ENCODE peak calls at places on chromosomes 4 and X, in four cellular contexts. One of them, this sample, is unnamed.

GRCh38 chrX:133294126-133294525 is 76.0 kb upstream of the TFDP3 start:
- DNase-seq in AG09309: no peak
- DNase-seq in neural crest cell: no peak
- DNase-seq in AG04450: no peak
- DNase-seq in this sample: no peak

GRCh38 chr4:87679449-87680169 is 29.5 kb downstream of the DMP1 start:
- DNase-seq in AG04450: peak; percentile 46
- DNase-seq in AG09309: peak; percentile 29
- DNase-seq in neural crest cell: peak; percentile 69
- DNase-seq in this sample: peak; percentile 63

GRCh38 chrX:68146054-68146453 is 287.2 kb downstream of the OPHN1 start:
- DNase-seq in AG09309: peak; percentile 27
- DNase-seq in AG04450: peak; percentile 4
- DNase-seq in neural crest cell: no peak
- DNase-seq in this sample: no peak

GRCh38 chr4:68361146-68361589 is 11.3 kb upstream of the YTHDC1 start:
- DNase-seq in AG04450: no peak
- DNase-seq in AG09309: peak; percentile 69
- DNase-seq in neural crest cell: no peak
- DNase-seq in this sample: no peak

GRCh38 chrX:85115252-85115651 is 111.6 kb downstream of the APOOL start:
- DNase-seq in AG09309: no peak
- DNase-seq in neural crest cell: no peak
- DNase-seq in AG04450: no peak
- DNase-seq in this sample: no peak

GRCh38 chrX:150813922-150814321 is 84.5 kb downstream of the CD99L2 start:
- DNase-seq in AG09309: peak; percentile 17
- DNase-seq in AG04450: no peak
- DNase-seq in neural crest cell: no peak
- DNase-seq in this sample: no peak

GRCh38 chr4:119729815-119730643 is 101.4 kb upstream of the PDE5A start:
- DNase-seq in AG04450: peak; percentile 84
- DNase-seq in AG09309: peak; percentile 70
- DNase-seq in neural crest cell: no peak
- DNase-seq in this sample: no peak

GRCh38 chrX:20412871-20413486 is 146.3 kb upstream of the RPS6KA3 start:
- DNase-seq in AG04450: no peak
- DNase-seq in AG09309: no peak
- DNase-seq in neural crest cell: no peak
- DNase-seq in this sample: no peak

GRCh38 chr4:150119492-150119891 is 41.2 kb downstream of the DCLK2 start:
- DNase-seq in neural crest cell: no peak
- DNase-seq in AG09309: no peak
- DNase-seq in AG04450: no peak
- DNase-seq in this sample: no peak

GRCh38 chr4:173794662-173795061 is 264.6 kb upstream of the HAND2 start:
- DNase-seq in neural crest cell: no peak
- DNase-seq in AG09309: no peak
- DNase-seq in AG04450: peak; percentile 23
- DNase-seq in this sample: no peak

GRCh38 chr4:98632258-98632657 is 26.2 kb downstream of the TSPAN5 start:
- DNase-seq in AG04450: no peak
- DNase-seq in neural crest cell: no peak
- DNase-seq in AG09309: no peak
- DNase-seq in this sample: no peak

GRCh38 chr4:15470149-15470520 is 453 bp downstream of the CC2D2A start:
- DNase-seq in AG04450: no peak
- DNase-seq in neural crest cell: no peak
- DNase-seq in AG09309: no peak
- DNase-seq in this sample: no peak

GRCh38 chr4:19930742-19931141 is 321.0 kb upstream of the SLIT2 start:
- DNase-seq in AG04450: no peak
- DNase-seq in AG09309: no peak
- DNase-seq in neural crest cell: no peak
- DNase-seq in this sample: no peak

GRCh38 chr4:3679071-3679825 is 86.9 kb upstream of the ADRA2C start:
- DNase-seq in neural crest cell: no peak
- DNase-seq in AG04450: no peak
- DNase-seq in AG09309: no peak
- DNase-seq in this sample: no peak

DNA sequence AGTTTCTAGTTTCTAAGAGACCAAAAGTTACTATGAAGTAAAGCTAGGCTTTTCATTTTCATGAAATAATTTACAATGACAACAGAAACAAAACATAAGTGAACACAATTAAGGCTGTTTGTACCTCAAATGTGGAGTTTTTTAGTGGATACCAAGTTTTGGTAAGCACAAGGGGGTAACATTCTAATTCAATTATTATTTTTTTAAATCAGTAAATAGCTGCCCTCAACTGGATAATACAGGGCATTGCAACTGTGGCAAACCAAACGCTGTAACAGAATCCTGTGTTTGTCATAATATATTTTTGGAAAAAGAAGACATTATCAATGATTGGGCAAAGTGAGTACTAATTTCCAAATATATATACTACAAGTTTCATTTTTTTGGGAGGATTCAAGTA is 150.3 kb downstream of the FBXW7 start:
- DNase-seq in AG04450: no peak
- DNase-seq in neural crest cell: no peak
- DNase-seq in AG09309: no peak
- DNase-seq in this sample: no peak
- TF ChIP-seq CTCF in AG04450: peak; percentile 66
- TF ChIP-seq CTCF in neural crest cell: peak; percentile 70
- TF ChIP-seq CTCF in AG09309: peak; percentile 62
- TF ChIP-seq CTCF in this sample: peak; percentile 60

DNA sequence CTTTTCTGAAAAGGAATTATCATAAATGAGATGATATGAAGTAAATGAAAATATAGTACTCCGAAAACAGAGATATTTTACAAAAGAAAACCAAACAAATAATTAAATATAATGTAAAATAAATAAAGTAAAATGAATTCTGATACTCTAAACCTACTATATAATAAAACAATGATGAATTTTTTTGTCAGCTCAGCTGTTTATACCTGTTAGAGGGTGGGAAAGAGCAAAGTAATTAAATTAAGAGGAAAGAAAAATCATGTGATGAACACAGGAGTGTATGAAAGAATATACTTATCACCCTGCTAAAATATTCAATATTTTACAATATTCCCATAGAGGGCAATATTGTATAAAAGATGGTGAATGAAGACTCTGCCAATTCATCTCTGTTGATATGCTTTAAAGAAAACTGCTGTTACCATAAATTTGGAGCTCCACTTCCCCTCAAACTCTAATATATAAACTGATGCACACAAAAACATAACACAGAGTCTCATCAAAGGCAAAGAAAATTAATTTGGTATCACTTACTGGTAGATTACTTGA is 6.5 kb upstream of the NDST4 start:
- DNase-seq in neural crest cell: no peak
- DNase-seq in AG09309: no peak
- DNase-seq in AG04450: no peak
- DNase-seq in this sample: no peak
- TF ChIP-seq CTCF in neural crest cell: peak; percentile 47
- TF ChIP-seq CTCF in AG09309: peak; percentile 10
- TF ChIP-seq CTCF in AG04450: no peak
- TF ChIP-seq CTCF in this sample: no peak

GRCh38 chr4:81915430-81915829 is 443.7 kb upstream of the RASGEF1B start:
- DNase-seq in AG04450: no peak
- DNase-seq in neural crest cell: no peak
- DNase-seq in AG09309: no peak
- DNase-seq in this sample: no peak

GRCh38 chr4:81921757-81922159 is 450.1 kb upstream of the RASGEF1B start:
- DNase-seq in AG04450: no peak
- DNase-seq in neural crest cell: no peak
- DNase-seq in AG09309: no peak
- DNase-seq in this sample: no peak

GRCh38 chr4:81922271-81922775 is 450.6 kb upstream of the RASGEF1B start:
- DNase-seq in neural crest cell: no peak
- DNase-seq in AG09309: no peak
- DNase-seq in AG04450: no peak
- DNase-seq in this sample: no peak

GRCh38 chr4:81919810-81920209 is 448.1 kb upstream of the RASGEF1B start:
- DNase-seq in AG09309: no peak
- DNase-seq in AG04450: no peak
- DNase-seq in neural crest cell: no peak
- DNase-seq in this sample: peak; percentile 10

GRCh38 chr4:81919238-81919637 is 447.5 kb upstream of the RASGEF1B start:
- DNase-seq in AG09309: no peak
- DNase-seq in neural crest cell: no peak
- DNase-seq in AG04450: no peak
- DNase-seq in this sample: peak; percentile 17
- TF ChIP-seq CTCF in AG09309: no peak
- TF ChIP-seq CTCF in neural crest cell: peak; percentile 54
- TF ChIP-seq CTCF in AG04450: peak; percentile 43
- TF ChIP-seq CTCF in this sample: peak; percentile 30

DNA sequence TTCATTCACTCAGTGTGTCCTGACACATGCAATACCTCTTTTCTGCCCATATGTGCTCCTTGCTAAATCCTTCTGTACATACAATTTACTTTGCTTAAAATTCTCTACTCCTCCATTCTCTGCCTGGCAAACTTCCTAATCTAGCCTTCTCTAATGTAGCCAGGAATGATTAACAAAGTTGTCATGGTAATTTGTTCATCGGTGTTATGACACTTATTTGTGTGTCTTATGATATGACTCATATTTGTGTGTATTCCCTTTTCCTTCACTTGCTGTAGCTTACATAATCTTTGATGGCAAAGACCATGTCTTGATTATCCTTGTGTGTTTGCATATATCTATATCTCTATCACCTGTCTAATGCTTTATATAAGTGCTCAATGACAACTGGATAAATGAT is 133.3 kb downstream of the COL25A1 start:
- DNase-seq in AG09309: no peak
- DNase-seq in neural crest cell: no peak
- DNase-seq in AG04450: no peak
- DNase-seq in this sample: no peak
- TF ChIP-seq CTCF in AG09309: no peak
- TF ChIP-seq CTCF in neural crest cell: no peak
- TF ChIP-seq CTCF in AG04450: no peak
- TF ChIP-seq CTCF in this sample: no peak

GRCh38 chr4:162959056-162959455 is 207.6 kb downstream of the NAF1 start:
- DNase-seq in neural crest cell: no peak
- DNase-seq in AG04450: no peak
- DNase-seq in AG09309: no peak
- DNase-seq in this sample: no peak
- TF ChIP-seq CTCF in neural crest cell: no peak
- TF ChIP-seq CTCF in AG04450: no peak
- TF ChIP-seq CTCF in AG09309: no peak
- TF ChIP-seq CTCF in this sample: no peak

DNA sequence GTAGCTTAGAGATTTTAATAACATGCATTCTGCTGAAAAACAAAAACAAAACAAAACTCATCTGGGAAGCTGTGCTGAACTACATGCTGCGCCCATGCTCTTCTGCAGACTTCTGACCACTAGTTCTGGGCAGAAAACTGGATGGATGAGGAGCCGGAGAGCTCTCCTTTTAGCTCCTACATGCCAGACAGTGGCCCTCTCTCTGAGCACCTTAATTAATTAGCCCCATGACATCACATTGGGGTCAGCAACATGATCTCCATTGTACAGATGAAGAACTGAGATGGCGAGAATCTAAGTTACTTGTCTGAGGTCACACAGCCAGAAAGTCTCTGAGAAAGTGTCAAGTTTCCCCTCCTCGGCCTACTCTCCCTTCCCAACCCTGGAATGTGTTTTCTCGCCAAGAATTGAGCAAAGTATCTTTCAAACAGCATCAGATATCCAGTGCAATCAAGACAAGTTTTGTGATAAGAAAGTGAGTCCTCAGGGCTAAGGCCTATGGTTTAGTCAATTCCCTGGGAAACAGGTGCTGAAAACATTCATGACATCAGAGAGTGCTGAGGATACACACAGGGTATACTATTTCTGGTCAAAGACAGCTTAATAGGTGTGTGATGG is 21.6 kb downstream of the SCD5 start:
- DNase-seq in AG09309: no peak
- DNase-seq in neural crest cell: no peak
- DNase-seq in AG04450: peak; percentile 15
- DNase-seq in this sample: no peak
- TF ChIP-seq CTCF in AG09309: no peak
- TF ChIP-seq CTCF in neural crest cell: no peak
- TF ChIP-seq CTCF in AG04450: no peak
- TF ChIP-seq CTCF in this sample: no peak

GRCh38 chrX:129609395-129609794 is 45.4 kb downstream of the APLN start:
- DNase-seq in neural crest cell: no peak
- DNase-seq in AG04450: no peak
- DNase-seq in AG09309: no peak
- DNase-seq in this sample: no peak
- TF ChIP-seq CTCF in neural crest cell: no peak
- TF ChIP-seq CTCF in AG04450: no peak
- TF ChIP-seq CTCF in AG09309: no peak
- TF ChIP-seq CTCF in this sample: no peak

GRCh38 chr4:137610960-137611359 is 78.7 kb upstream of the PCDH18 start:
- DNase-seq in AG04450: no peak
- DNase-seq in AG09309: no peak
- DNase-seq in neural crest cell: peak; percentile 41
- DNase-seq in this sample: peak; percentile 24
- TF ChIP-seq CTCF in AG04450: peak; percentile 55
- TF ChIP-seq CTCF in AG09309: peak; percentile 43
- TF ChIP-seq CTCF in neural crest cell: peak; percentile 62
- TF ChIP-seq CTCF in this sample: peak; percentile 73

This sample was measured in endothelial cell.